ENCODE peak calls at places on chromosomes 1 and 21, in seven cellular contexts. One of them, this sample, is unnamed.

GRCh38 chr21:31409849-31410762 is 66.0 kb upstream of the TIAM1 start:
- DNase-seq in sciatic nerve: no peak
- DNase-seq in H7: no peak
- DNase-seq in heart left ventricle: no peak
- DNase-seq in HTR-8/SVneo: no peak
- DNase-seq in T follicular helper cell: no peak
- DNase-seq in GM12891: no peak
- DNase-seq in this sample: no peak

GRCh38 chr1:224433671-224434446 is 738 bp downstream of the WDR26 start:
- DNase-seq in sciatic nerve: peak; percentile 75
- DNase-seq in H7: peak; percentile 76
- DNase-seq in heart left ventricle: peak; percentile 53
- DNase-seq in HTR-8/SVneo: peak; percentile 14
- DNase-seq in T follicular helper cell: peak; percentile 38
- DNase-seq in GM12891: no peak
- DNase-seq in this sample: peak; percentile 54

GRCh38 chr1:69315823-69316222 is 251.9 kb upstream of the LRRC7 start:
- DNase-seq in sciatic nerve: no peak
- DNase-seq in H7: peak; percentile 2
- DNase-seq in heart left ventricle: no peak
- DNase-seq in HTR-8/SVneo: no peak
- DNase-seq in T follicular helper cell: no peak
- DNase-seq in GM12891: no peak
- DNase-seq in this sample: no peak

GRCh38 chr1:231390071-231390470 is 32.0 kb downstream of the EGLN1 start:
- DNase-seq in sciatic nerve: no peak
- DNase-seq in H7: no peak
- DNase-seq in heart left ventricle: no peak
- DNase-seq in HTR-8/SVneo: no peak
- DNase-seq in T follicular helper cell: no peak
- DNase-seq in GM12891: no peak
- DNase-seq in this sample: no peak

GRCh38 chr21:44728716-44729115 is 17.3 kb upstream of the TSPEAR start:
- DNase-seq in sciatic nerve: peak; percentile 22
- DNase-seq in H7: peak; percentile 23
- DNase-seq in heart left ventricle: no peak
- DNase-seq in HTR-8/SVneo: no peak
- DNase-seq in T follicular helper cell: no peak
- DNase-seq in GM12891: no peak
- DNase-seq in this sample: no peak

GRCh38 chr1:32992489-32993214 is 28.0 kb upstream of the RNF19B start:
- DNase-seq in sciatic nerve: peak; percentile 84
- DNase-seq in H7: peak; percentile 85
- DNase-seq in heart left ventricle: peak; percentile 74
- DNase-seq in HTR-8/SVneo: peak; percentile 87
- DNase-seq in T follicular helper cell: no peak
- DNase-seq in GM12891: peak; percentile 47
- DNase-seq in this sample: peak; percentile 83

GRCh38 chr1:6260433-6260934 is 414 bp downstream of the GPR153 start:
- DNase-seq in sciatic nerve: no peak
- DNase-seq in H7: peak; percentile 92
- DNase-seq in heart left ventricle: peak; percentile 48
- DNase-seq in HTR-8/SVneo: peak; percentile 56
- DNase-seq in T follicular helper cell: no peak
- DNase-seq in GM12891: no peak
- DNase-seq in this sample: peak; percentile 52

GRCh38 chr1:2304921-2305681 is 77.0 kb downstream of the SKI start:
- DNase-seq in sciatic nerve: no peak
- DNase-seq in H7: no peak
- DNase-seq in heart left ventricle: no peak
- DNase-seq in HTR-8/SVneo: no peak
- DNase-seq in T follicular helper cell: no peak
- DNase-seq in GM12891: no peak
- DNase-seq in this sample: no peak

GRCh38 chr1:187417524-187417923 is 588.8 kb downstream of the PLA2G4A start:
- DNase-seq in sciatic nerve: no peak
- DNase-seq in H7: no peak
- DNase-seq in heart left ventricle: no peak
- DNase-seq in HTR-8/SVneo: no peak
- DNase-seq in T follicular helper cell: no peak
- DNase-seq in GM12891: no peak
- DNase-seq in this sample: no peak

GRCh38 chr1:93662481-93663190 is 19.0 kb downstream of the BCAR3 start:
- DNase-seq in sciatic nerve: no peak
- DNase-seq in H7: no peak
- DNase-seq in heart left ventricle: no peak
- DNase-seq in HTR-8/SVneo: no peak
- DNase-seq in T follicular helper cell: no peak
- DNase-seq in GM12891: no peak
- DNase-seq in this sample: no peak

GRCh38 chr1:112465122-112465521 is 43.6 kb upstream of the WNT2B start:
- DNase-seq in sciatic nerve: no peak
- DNase-seq in H7: no peak
- DNase-seq in heart left ventricle: no peak
- DNase-seq in HTR-8/SVneo: no peak
- DNase-seq in T follicular helper cell: no peak
- DNase-seq in GM12891: no peak
- DNase-seq in this sample: no peak

GRCh38 chr1:84753516-84754375 is 63.5 kb upstream of the SSX2IP start:
- DNase-seq in sciatic nerve: peak; percentile 90
- DNase-seq in H7: peak; percentile 70
- DNase-seq in heart left ventricle: peak; percentile 72
- DNase-seq in HTR-8/SVneo: peak; percentile 67
- DNase-seq in T follicular helper cell: peak; percentile 63
- DNase-seq in GM12891: peak; percentile 57
- DNase-seq in this sample: peak; percentile 69

GRCh38 chr21:42237577-42237976 is 18.6 kb downstream of the ABCG1 start:
- DNase-seq in sciatic nerve: no peak
- DNase-seq in H7: no peak
- DNase-seq in heart left ventricle: no peak
- DNase-seq in HTR-8/SVneo: no peak
- DNase-seq in T follicular helper cell: no peak
- DNase-seq in GM12891: no peak
- DNase-seq in this sample: no peak

GRCh38 chr1:21629971-21630370 is 39.2 kb downstream of the RAP1GAP start:
- DNase-seq in sciatic nerve: no peak
- DNase-seq in H7: no peak
- DNase-seq in heart left ventricle: no peak
- DNase-seq in HTR-8/SVneo: no peak
- DNase-seq in T follicular helper cell: no peak
- DNase-seq in GM12891: no peak
- DNase-seq in this sample: no peak

GRCh38 chr21:29376556-29376955 is 77.8 kb downstream of the BACH1 start:
- DNase-seq in sciatic nerve: peak; percentile 65
- DNase-seq in H7: peak; percentile 60
- DNase-seq in heart left ventricle: peak; percentile 25
- DNase-seq in HTR-8/SVneo: peak; percentile 36
- DNase-seq in T follicular helper cell: peak; percentile 24
- DNase-seq in GM12891: peak; percentile 22
- DNase-seq in this sample: peak; percentile 55

GRCh38 chr1:67579623-67580394 is 105.2 kb upstream of the GADD45A start:
- DNase-seq in sciatic nerve: no peak
- DNase-seq in H7: no peak
- DNase-seq in heart left ventricle: no peak
- DNase-seq in HTR-8/SVneo: no peak
- DNase-seq in T follicular helper cell: no peak
- DNase-seq in GM12891: no peak
- DNase-seq in this sample: no peak

GRCh38 chr1:33182452-33182851 is 609 bp upstream of the TRIM62 start:
- DNase-seq in sciatic nerve: no peak
- DNase-seq in H7: no peak
- DNase-seq in heart left ventricle: peak; percentile 55
- DNase-seq in HTR-8/SVneo: no peak
- DNase-seq in T follicular helper cell: no peak
- DNase-seq in GM12891: no peak
- DNase-seq in this sample: no peak

GRCh38 chr1:53835491-53835890 is 2.6 kb downstream of the NDC1 start:
- DNase-seq in sciatic nerve: no peak
- DNase-seq in H7: no peak
- DNase-seq in heart left ventricle: no peak
- DNase-seq in HTR-8/SVneo: peak; percentile 31
- DNase-seq in T follicular helper cell: no peak
- DNase-seq in GM12891: no peak
- DNase-seq in this sample: no peak

GRCh38 chr1:12167493-12168429 is 970 bp downstream of the TNFRSF1B start:
- DNase-seq in sciatic nerve: no peak
- DNase-seq in H7: peak; percentile 80
- DNase-seq in heart left ventricle: no peak
- DNase-seq in HTR-8/SVneo: no peak
- DNase-seq in T follicular helper cell: no peak
- DNase-seq in GM12891: no peak
- DNase-seq in this sample: no peak

GRCh38 chr1:26285366-26286063 is 5.6 kb downstream of the SH3BGRL3 start:
- DNase-seq in sciatic nerve: no peak
- DNase-seq in H7: peak; percentile 90
- DNase-seq in heart left ventricle: no peak
- DNase-seq in HTR-8/SVneo: no peak
- DNase-seq in T follicular helper cell: no peak
- DNase-seq in GM12891: no peak
- DNase-seq in this sample: no peak

GRCh38 chr1:6358757-6359567 is 34.6 kb downstream of the ACOT7 start:
- DNase-seq in sciatic nerve: no peak
- DNase-seq in H7: peak; percentile 63
- DNase-seq in heart left ventricle: no peak
- DNase-seq in HTR-8/SVneo: no peak
- DNase-seq in T follicular helper cell: peak; percentile 46
- DNase-seq in GM12891: no peak
- DNase-seq in this sample: peak; percentile 71

GRCh38 chr1:22814176-22815042 is 103.8 kb downstream of the EPHB2 start:
- DNase-seq in sciatic nerve: peak; percentile 84
- DNase-seq in H7: no peak
- DNase-seq in heart left ventricle: no peak
- DNase-seq in HTR-8/SVneo: no peak
- DNase-seq in T follicular helper cell: no peak
- DNase-seq in GM12891: no peak
- DNase-seq in this sample: no peak

GRCh38 chr1:77824694-77825355 is 45.4 kb downstream of the MIGA1 start:
- DNase-seq in sciatic nerve: no peak
- DNase-seq in H7: no peak
- DNase-seq in heart left ventricle: no peak
- DNase-seq in HTR-8/SVneo: no peak
- DNase-seq in T follicular helper cell: no peak
- DNase-seq in GM12891: no peak
- DNase-seq in this sample: no peak

GRCh38 chr1:118960567-118961136 is 27.5 kb downstream of the TBX15 start:
- DNase-seq in sciatic nerve: no peak
- DNase-seq in H7: no peak
- DNase-seq in heart left ventricle: no peak
- DNase-seq in HTR-8/SVneo: no peak
- DNase-seq in T follicular helper cell: no peak
- DNase-seq in GM12891: no peak
- DNase-seq in this sample: peak; percentile 61

GRCh38 chr1:174800221-174800791 is 199.4 kb upstream of the CACYBP start:
- DNase-seq in sciatic nerve: no peak
- DNase-seq in H7: no peak
- DNase-seq in heart left ventricle: no peak
- DNase-seq in HTR-8/SVneo: no peak
- DNase-seq in T follicular helper cell: no peak
- DNase-seq in GM12891: no peak
- DNase-seq in this sample: no peak

GRCh38 chr1:58896211-58897183 is 112.7 kb upstream of the JUN start:
- DNase-seq in sciatic nerve: peak; percentile 64
- DNase-seq in H7: peak; percentile 64
- DNase-seq in heart left ventricle: peak; percentile 68
- DNase-seq in HTR-8/SVneo: no peak
- DNase-seq in T follicular helper cell: no peak
- DNase-seq in GM12891: no peak
- DNase-seq in this sample: peak; percentile 68

GRCh38 chr1:6638226-6638625 is 13.6 kb downstream of the THAP3 start:
- DNase-seq in sciatic nerve: peak; percentile 85
- DNase-seq in H7: no peak
- DNase-seq in heart left ventricle: peak; percentile 75
- DNase-seq in HTR-8/SVneo: no peak
- DNase-seq in T follicular helper cell: no peak
- DNase-seq in GM12891: no peak
- DNase-seq in this sample: peak; percentile 88

GRCh38 chr1:114671011-114671938 is 1.4 kb upstream of the DENND2C start:
- DNase-seq in sciatic nerve: no peak
- DNase-seq in H7: no peak
- DNase-seq in heart left ventricle: no peak
- DNase-seq in HTR-8/SVneo: peak; percentile 8
- DNase-seq in T follicular helper cell: no peak
- DNase-seq in GM12891: no peak
- DNase-seq in this sample: no peak

GRCh38 chr1:28578696-28579218 is 13.3 kb upstream of the RAB42 start:
- DNase-seq in sciatic nerve: no peak
- DNase-seq in H7: no peak
- DNase-seq in heart left ventricle: no peak
- DNase-seq in HTR-8/SVneo: no peak
- DNase-seq in T follicular helper cell: no peak
- DNase-seq in GM12891: no peak
- DNase-seq in this sample: no peak

GRCh38 chr1:9413143-9413876 is 120.6 kb downstream of the SPSB1 start:
- DNase-seq in sciatic nerve: peak; percentile 76
- DNase-seq in H7: peak; percentile 84
- DNase-seq in heart left ventricle: peak; percentile 59
- DNase-seq in HTR-8/SVneo: peak; percentile 80
- DNase-seq in T follicular helper cell: no peak
- DNase-seq in GM12891: peak; percentile 86
- DNase-seq in this sample: peak; percentile 64

GRCh38 chr1:145961425-145962156 is 2.8 kb downstream of the ANKRD34A start:
- DNase-seq in sciatic nerve: peak; percentile 80
- DNase-seq in H7: peak; percentile 79
- DNase-seq in heart left ventricle: peak; percentile 56
- DNase-seq in HTR-8/SVneo: no peak
- DNase-seq in T follicular helper cell: peak; percentile 21
- DNase-seq in GM12891: no peak
- DNase-seq in this sample: peak; percentile 52

GRCh38 chr1:58233753-58234152 is 312.8 kb downstream of the OMA1 start:
- DNase-seq in sciatic nerve: no peak
- DNase-seq in H7: no peak
- DNase-seq in heart left ventricle: no peak
- DNase-seq in HTR-8/SVneo: no peak
- DNase-seq in T follicular helper cell: no peak
- DNase-seq in GM12891: no peak
- DNase-seq in this sample: no peak

GRCh38 chr1:205543351-205544305 is 39.2 kb downstream of the CDK18 start:
- DNase-seq in sciatic nerve: peak; percentile 77
- DNase-seq in H7: peak; percentile 88
- DNase-seq in heart left ventricle: peak; percentile 88
- DNase-seq in HTR-8/SVneo: peak; percentile 56
- DNase-seq in T follicular helper cell: no peak
- DNase-seq in GM12891: no peak
- DNase-seq in this sample: peak; percentile 90

GRCh38 chr1:33256335-33256700 is at the start of gene ZNF362:
- DNase-seq in sciatic nerve: peak; percentile 79
- DNase-seq in H7: peak; percentile 89
- DNase-seq in heart left ventricle: peak; percentile 70
- DNase-seq in HTR-8/SVneo: peak; percentile 48
- DNase-seq in T follicular helper cell: peak; percentile 57
- DNase-seq in GM12891: peak; percentile 78
- DNase-seq in this sample: peak; percentile 80

GRCh38 chr1:153728305-153729066 is 636 bp downstream of the INTS3 start:
- DNase-seq in sciatic nerve: peak; percentile 71
- DNase-seq in H7: peak; percentile 84
- DNase-seq in heart left ventricle: peak; percentile 43
- DNase-seq in HTR-8/SVneo: no peak
- DNase-seq in T follicular helper cell: no peak
- DNase-seq in GM12891: no peak
- DNase-seq in this sample: peak; percentile 46

GRCh38 chr1:29639156-29639736 is 402.9 kb downstream of the PTPRU start:
- DNase-seq in sciatic nerve: no peak
- DNase-seq in H7: no peak
- DNase-seq in heart left ventricle: no peak
- DNase-seq in HTR-8/SVneo: no peak
- DNase-seq in T follicular helper cell: no peak
- DNase-seq in GM12891: no peak
- DNase-seq in this sample: no peak

GRCh38 chr1:194466706-194467105 is 1280.3 kb upstream of the B3GALT2 start:
- DNase-seq in sciatic nerve: no peak
- DNase-seq in H7: no peak
- DNase-seq in heart left ventricle: no peak
- DNase-seq in HTR-8/SVneo: no peak
- DNase-seq in T follicular helper cell: no peak
- DNase-seq in GM12891: no peak
- DNase-seq in this sample: no peak

GRCh38 chr1:235996048-235996785 is 68.7 kb downstream of the NID1 start:
- DNase-seq in sciatic nerve: no peak
- DNase-seq in H7: no peak
- DNase-seq in heart left ventricle: no peak
- DNase-seq in HTR-8/SVneo: no peak
- DNase-seq in T follicular helper cell: no peak
- DNase-seq in GM12891: no peak
- DNase-seq in this sample: no peak

This sample was measured in left cardiac atrium.